ENCODE peak calls at places on chromosomes 5 and 9, in six cellular contexts. M, H, K, I, E and Q are unnamed samples.

GRCh38 chr5:143177263-143177994 is 226.1 kb downstream of the NR3C1 start:
- DNase-seq in M (no peak), H (no peak), K (no peak), I (no peak), E (no peak), Q (peak; percentile 99)

GRCh38 chr5:153153086-153153485 is 337.4 kb upstream of the GRIA1 start:
- DNase-seq in M (no peak), H (no peak), K (no peak), I (no peak), E (peak; percentile 48), Q (no peak)

GRCh38 chr9:88949961-88950340 is 41.3 kb upstream of the S1PR3 start:
- DNase-seq in M (no peak), H (no peak), K (no peak), I (no peak), E (peak; percentile 33), Q (peak; percentile 33)

GRCh38 chr5:174084691-174085154 is 39.2 kb downstream of the NSG2 start:
- DNase-seq in M (no peak), H (no peak), K (no peak), I (no peak), E (no peak), Q (no peak)

GRCh38 chr9:16125637-16126036 is 572.8 kb downstream of the CCDC171 start:
- DNase-seq in M (no peak), H (no peak), K (no peak), I (no peak), E (peak; percentile 29), Q (peak; percentile 62)

GRCh38 chr5:178202541-178202940 is 1.8 kb upstream of the HNRNPAB start:
- DNase-seq in M (no peak), H (no peak), K (no peak), I (peak; percentile 14), E (no peak), Q (no peak)

GRCh38 chr5:144531191-144531590 is 360.5 kb downstream of the KCTD16 start:
- DNase-seq in M (no peak), H (no peak), K (no peak), I (no peak), E (no peak), Q (no peak)

GRCh38 chr5:177067491-177067890 is 19.2 kb upstream of the FGFR4 start:
- DNase-seq in M (no peak), H (no peak), K (no peak), I (no peak), E (no peak), Q (no peak)

GRCh38 chr5:145531038-145531734 is 304.0 kb downstream of the PRELID2 start:
- DNase-seq in M (no peak), H (no peak), K (no peak), I (no peak), E (peak; percentile 83), Q (peak; percentile 83)

GRCh38 chr5:161530700-161531099 is 15.8 kb downstream of the GABRB2 start:
- DNase-seq in M (no peak), H (no peak), K (no peak), I (no peak), E (no peak), Q (no peak)

GRCh38 chr5:68730220-68731010 is 363.4 kb upstream of the SLC30A5 start:
- DNase-seq in M (no peak), H (no peak), K (peak; percentile 39), I (no peak), E (peak; percentile 77), Q (peak; percentile 75)

GRCh38 chr9:137488330-137488653 is 29.2 kb upstream of the NSMF start:
- DNase-seq in M (no peak), H (no peak), K (no peak), I (no peak), E (no peak), Q (no peak)

GRCh38 chr9:110095776-110096175 is 112.2 kb downstream of the C9orf152 start:
- DNase-seq in M (no peak), H (no peak), K (no peak), I (no peak), E (peak; percentile 85), Q (peak; percentile 70)

GRCh38 chr9:114228034-114228808 is 72.9 kb downstream of the COL27A1 start:
- DNase-seq in M (no peak), H (no peak), K (no peak), I (no peak), E (no peak), Q (no peak)

GRCh38 chr9:70410368-70410767 is 4.1 kb downstream of the KLF9 start:
- DNase-seq in M (no peak), H (no peak), K (no peak), I (no peak), E (peak; percentile 70), Q (peak; percentile 65)

GRCh38 chr5:157076558-157076957 is 17.6 kb upstream of the HAVCR1 start:
- DNase-seq in M (no peak), H (no peak), K (no peak), I (no peak), E (peak; percentile 28), Q (peak; percentile 45)

GRCh38 chr9:136729144-136729543 is 13.6 kb downstream of the LCN10 start:
- DNase-seq in M (no peak), H (no peak), K (no peak), I (no peak), E (no peak), Q (no peak)

GRCh38 chr9:133979124-133979920 is 12.8 kb downstream of the VAV2 start:
- DNase-seq in M (no peak), H (no peak), K (no peak), I (peak; percentile 31), E (peak; percentile 48), Q (peak; percentile 37)

GRCh38 chr5:96734871-96735325 is 72.7 kb downstream of the CAST start:
- DNase-seq in M (no peak), H (no peak), K (no peak), I (no peak), E (no peak), Q (peak; percentile 42)

GRCh38 chr5:54844905-54845566 is 140.4 kb downstream of the ESM1 start:
- DNase-seq in M (peak; percentile 23), H (no peak), K (peak; percentile 34), I (no peak), E (peak; percentile 64), Q (peak; percentile 79)

GRCh38 chr5:1819458-1819857 is 18.3 kb downstream of the NDUFS6 start:
- DNase-seq in M (no peak), H (no peak), K (no peak), I (no peak), E (no peak), Q (no peak)

GRCh38 chr9:87546704-87547103 is 49.0 kb downstream of the DAPK1 start:
- DNase-seq in M (no peak), H (no peak), K (no peak), I (no peak), E (no peak), Q (no peak)

GRCh38 chr5:115599502-115599901 is 2.8 kb downstream of the TICAM2 start:
- DNase-seq in M (no peak), H (no peak), K (no peak), I (no peak), E (peak; percentile 77), Q (peak; percentile 56)

GRCh38 chr5:15966066-15966640 is 213.4 kb downstream of the MARCHF11 start:
- DNase-seq in M (no peak), H (no peak), K (no peak), I (no peak), E (no peak), Q (peak; percentile 26)

GRCh38 chr5:160850439-160850838 is 1.6 kb downstream of the ATP10B start:
- DNase-seq in M (no peak), H (no peak), K (peak; percentile 32), I (no peak), E (no peak), Q (no peak)

GRCh38 chr5:181188700-181189362 is 16.2 kb downstream of the TRIM7 start:
- DNase-seq in M (peak; percentile 90), H (no peak), K (peak; percentile 85), I (peak; percentile 82), E (peak; percentile 87), Q (peak; percentile 66)

GRCh38 chr5:77563475-77563874 is 71.4 kb upstream of the WDR41 start:
- DNase-seq in M (no peak), H (no peak), K (no peak), I (no peak), E (no peak), Q (no peak)

GRCh38 chr9:84322830-84323229 is 17.7 kb downstream of the SLC28A3 start:
- DNase-seq in M (no peak), H (no peak), K (no peak), I (no peak), E (peak; percentile 37), Q (peak; percentile 79)

GRCh38 chr5:167063788-167064187 is 1227.7 kb upstream of the WWC1 start:
- DNase-seq in M (no peak), H (no peak), K (no peak), I (no peak), E (no peak), Q (no peak)

GRCh38 chr9:73683862-73684591 is 532.4 kb downstream of the ANXA1 start:
- DNase-seq in M (peak; percentile 31), H (peak; percentile 23), K (peak; percentile 68), I (peak; percentile 44), E (peak; percentile 60), Q (no peak)

GRCh38 chr5:113043491-113043931 is 66.9 kb downstream of the DCP2 start:
- DNase-seq in M (no peak), H (peak; percentile 41), K (no peak), I (peak; percentile 72), E (no peak), Q (no peak)

DNA sequence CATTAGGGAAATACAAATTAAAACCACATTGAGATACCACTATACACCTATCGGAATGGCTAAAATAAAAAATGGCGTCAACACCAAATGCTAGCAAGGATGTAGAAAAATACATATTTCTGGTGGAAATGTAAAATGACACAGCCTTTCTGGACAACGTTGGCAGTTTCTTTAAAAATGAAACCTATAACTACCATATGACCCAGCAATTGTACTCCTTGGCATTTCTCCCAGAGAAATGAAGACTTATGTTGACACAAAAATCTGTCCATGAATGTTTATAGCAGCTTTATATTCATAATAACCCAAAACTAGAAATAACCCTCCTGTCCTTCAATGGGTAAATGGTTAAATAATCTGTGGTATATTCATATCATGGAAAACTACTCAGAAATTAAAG is 188.7 kb upstream of the RAD23B start:
- DNase-seq in M (no peak), H (no peak), K (no peak), I (no peak), E (no peak), Q (no peak)
- H2BK15ac ChIP-seq in M (no peak overlapping the region), H (no peak overlapping the region), K (no peak overlapping the region), I (no peak overlapping the region), E (no peak overlapping the region), Q (no peak overlapping the region)

DNA sequence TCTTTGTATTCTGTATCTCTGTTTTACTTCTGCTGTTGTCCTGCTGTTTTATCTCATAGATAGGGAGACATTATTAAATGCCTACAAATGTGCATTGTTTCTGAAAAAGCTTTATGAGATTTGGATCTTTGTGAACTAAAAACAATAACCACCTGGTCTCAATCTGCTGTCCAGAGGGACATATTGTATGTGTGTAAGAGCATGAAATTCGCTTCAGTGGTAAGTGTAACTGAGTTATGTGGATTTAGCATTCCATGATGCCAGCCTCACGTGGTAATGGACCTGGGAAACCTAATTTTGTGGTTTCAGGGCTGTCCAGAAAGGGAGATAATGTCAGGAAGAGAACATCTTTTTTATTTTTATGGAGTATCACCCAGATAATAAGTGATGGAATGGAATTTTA is 119.3 kb downstream of the GDNF start:
- DNase-seq in M (no peak), H (no peak), K (no peak), I (no peak), E (no peak), Q (no peak)
- H2BK15ac ChIP-seq in M (no peak overlapping the region), H (no peak overlapping the region), K (no peak overlapping the region), I (no peak overlapping the region), E (no peak overlapping the region), Q (no peak overlapping the region)

GRCh38 chr5:107496466-107496865 is 174.3 kb downstream of the EFNA5 start:
- DNase-seq in M (no peak), H (no peak), K (no peak), I (no peak), E (no peak), Q (no peak)
- H2BK15ac ChIP-seq in M (no peak overlapping the region), H (peak overlapping the region; percentile 36), K (no peak overlapping the region), I (no peak overlapping the region), E (no peak overlapping the region), Q (no peak overlapping the region)

GRCh38 chr5:133299021-133299420 is 247.2 kb downstream of the HSPA4 start:
- DNase-seq in M (no peak), H (no peak), K (no peak), I (no peak), E (no peak), Q (no peak)
- H2BK15ac ChIP-seq in M (no peak overlapping the region), H (no peak overlapping the region), K (no peak overlapping the region), I (no peak overlapping the region), E (no peak overlapping the region), Q (no peak overlapping the region)